ENCODE peak calls at places on chromosomes 12 and 14, in six cellular contexts. B is A549, J is K562, E is transverse colon, Z is suprapubic skin, T is SK-N-SH. I is an unnamed sample.

GRCh38 chr12:3326850-3327780 is 163.9 kb upstream of the PRMT8 start:
- DNase-seq in T (no peak), B (no peak), E (no peak), Z (no peak), J (no peak), I (no peak)

GRCh38 chr12:75744607-75745256 is 233.3 kb upstream of the KRR1 start:
- DNase-seq in T (no peak), B (no peak), Z (no peak), J (no peak), E (no peak), I (no peak)

GRCh38 chr14:33512201-33512600 is 438.7 kb downstream of the EGLN3 start:
- DNase-seq in Z (no peak), T (no peak), J (no peak), E (no peak), B (no peak), I (no peak)

GRCh38 chr12:126747530-126748149 is 1519.3 kb upstream of the TMEM132C start:
- DNase-seq in Z (no peak), J (peak), E (peak), T (peak), B (peak), I (peak)

GRCh38 chr14:56666716-56667115 is 87.1 kb downstream of the TMEM260 start:
- DNase-seq in T (no peak), E (no peak), B (no peak), Z (no peak), J (no peak), I (no peak)

GRCh38 chr12:32273712-32274111 is 125.6 kb upstream of the FGD4 start:
- DNase-seq in E (peak), B (no peak), T (no peak), Z (no peak), J (peak), I (no peak)

GRCh38 chr14:56885795-56886194 is 75.5 kb upstream of the OTX2 start:
- DNase-seq in J (no peak), T (no peak), B (no peak), E (no peak), Z (no peak), I (no peak)

GRCh38 chr12:93572712-93573551 is 457 bp downstream of the SOCS2 start:
- DNase-seq in B (no peak), J (peak), T (peak), E (peak), Z (peak), I (no peak)

GRCh38 chr12:4849024-4849594 is 60.6 kb upstream of the KCNA1 start:
- DNase-seq in B (peak), J (peak), T (peak), Z (no peak), E (no peak), I (no peak)

GRCh38 chr14:91317381-91318313 is 73.1 kb upstream of the GPR68 start:
- DNase-seq in T (no peak), E (peak), B (no peak), J (peak), Z (no peak), I (peak)

GRCh38 chr14:77139540-77140342 is 1.9 kb downstream of the ZDHHC22 start:
- DNase-seq in T (peak), J (peak), B (peak), Z (no peak), E (peak), I (no peak)

GRCh38 chr12:4297617-4298016 is 23.4 kb upstream of the TIGAR start:
- DNase-seq in J (no peak), Z (no peak), T (no peak), B (no peak), E (no peak), I (no peak)

GRCh38 chr12:5874514-5874913 is 70.5 kb downstream of the ANO2 start:
- DNase-seq in T (no peak), J (no peak), E (no peak), Z (no peak), B (no peak), I (no peak)

GRCh38 chr14:72651081-72651480 is 242.8 kb downstream of the DPF3 start:
- DNase-seq in E (no peak), J (no peak), T (peak), Z (no peak), B (no peak), I (no peak)

GRCh38 chr14:67446371-67447032 is 34.5 kb upstream of the PLEK2 start:
- DNase-seq in T (no peak), J (no peak), B (no peak), Z (no peak), E (no peak), I (no peak)

GRCh38 chr14:64696355-64696844 is 7.8 kb upstream of the PLEKHG3 start:
- DNase-seq in T (no peak), Z (peak), B (no peak), E (peak), J (no peak), I (no peak)

GRCh38 chr14:96091941-96092411 is 52.8 kb downstream of the C14orf132 start:
- DNase-seq in B (no peak), J (no peak), T (no peak), E (no peak), Z (no peak), I (no peak)

GRCh38 chr12:61521258-61521657 is 738.9 kb upstream of the USP15 start:
- DNase-seq in Z (no peak), E (no peak), B (no peak), J (no peak), T (no peak), I (no peak)

GRCh38 chr12:28568709-28569108 is 378.5 kb downstream of the CCDC91 start:
- DNase-seq in T (peak), Z (no peak), E (no peak), B (no peak), J (no peak), I (no peak)

GRCh38 chr14:22520235-22520634 is 68.8 kb downstream of the DAD1 start:
- DNase-seq in E (no peak), T (no peak), J (peak), Z (no peak), B (no peak), I (no peak)

GRCh38 chr14:78519863-78520262 is 349.7 kb downstream of the NRXN3 start:
- DNase-seq in Z (no peak), T (no peak), J (peak), E (peak), B (no peak), I (no peak)

GRCh38 chr14:75941030-75941429 is 40.8 kb downstream of the TGFB3 start:
- DNase-seq in J (no peak), Z (no peak), E (no peak), B (no peak), T (no peak), I (no peak)

GRCh38 chr12:24014853-24015590 is 65.6 kb upstream of the SOX5 start:
- DNase-seq in E (no peak), B (no peak), Z (no peak), J (no peak), T (no peak), I (no peak)

GRCh38 chr14:38256358-38256840 is 506 bp upstream of the CLEC14A start:
- DNase-seq in Z (no peak), T (no peak), E (no peak), B (no peak), J (no peak), I (no peak)

GRCh38 chr14:103742499-103743255 is 27.1 kb downstream of the ZFYVE21 start:
- DNase-seq in E (no peak), Z (peak), J (no peak), B (no peak), T (no peak), I (no peak)

GRCh38 chr12:132541996-132542395 is 52.0 kb downstream of the FBRSL1 start:
- DNase-seq in J (no peak), E (no peak), B (no peak), T (no peak), Z (no peak), I (no peak)

GRCh38 chr14:22928237-22929103 is 706 bp downstream of the PRMT5 start:
- DNase-seq in E (no peak), B (no peak), Z (no peak), T (no peak), J (no peak), I (peak)

GRCh38 chr12:48969847-48970701 is 1.5 kb downstream of the WNT10B start:
- DNase-seq in J (peak), T (peak), Z (no peak), B (no peak), E (no peak), I (no peak)

GRCh38 chr12:108644743-108645120 is 11.0 kb upstream of the SELPLG start:
- DNase-seq in E (no peak), T (no peak), J (no peak), Z (peak), B (no peak), I (no peak)

DNA sequence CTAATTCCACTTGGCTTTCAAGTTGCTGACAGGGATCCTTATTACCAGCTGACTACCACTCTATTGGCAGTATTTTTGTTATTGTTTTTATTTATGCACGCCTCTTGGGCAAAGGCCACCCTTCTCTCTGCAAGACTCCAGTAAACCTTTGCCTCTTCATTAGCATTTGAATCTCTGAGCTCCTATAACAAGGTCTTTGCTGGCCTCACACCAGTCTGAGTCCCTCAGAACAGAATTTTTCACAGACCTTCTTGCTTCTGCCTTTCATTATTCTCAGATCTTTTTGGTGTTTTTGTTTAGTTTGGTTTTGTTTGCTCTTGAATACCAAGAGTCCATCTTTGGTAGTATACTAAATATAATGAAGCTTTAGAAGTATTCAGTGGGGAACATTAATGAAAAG is 145.9 kb downstream of the PDZRN4 start:
- DNase-seq in Z (no peak), T (no peak), B (no peak), E (no peak), J (no peak), I (no peak)
- TF ChIP-seq EP300 in Z (no peak), T (no peak), B (no peak), E (no peak), J (no peak), I (no peak)

DNA sequence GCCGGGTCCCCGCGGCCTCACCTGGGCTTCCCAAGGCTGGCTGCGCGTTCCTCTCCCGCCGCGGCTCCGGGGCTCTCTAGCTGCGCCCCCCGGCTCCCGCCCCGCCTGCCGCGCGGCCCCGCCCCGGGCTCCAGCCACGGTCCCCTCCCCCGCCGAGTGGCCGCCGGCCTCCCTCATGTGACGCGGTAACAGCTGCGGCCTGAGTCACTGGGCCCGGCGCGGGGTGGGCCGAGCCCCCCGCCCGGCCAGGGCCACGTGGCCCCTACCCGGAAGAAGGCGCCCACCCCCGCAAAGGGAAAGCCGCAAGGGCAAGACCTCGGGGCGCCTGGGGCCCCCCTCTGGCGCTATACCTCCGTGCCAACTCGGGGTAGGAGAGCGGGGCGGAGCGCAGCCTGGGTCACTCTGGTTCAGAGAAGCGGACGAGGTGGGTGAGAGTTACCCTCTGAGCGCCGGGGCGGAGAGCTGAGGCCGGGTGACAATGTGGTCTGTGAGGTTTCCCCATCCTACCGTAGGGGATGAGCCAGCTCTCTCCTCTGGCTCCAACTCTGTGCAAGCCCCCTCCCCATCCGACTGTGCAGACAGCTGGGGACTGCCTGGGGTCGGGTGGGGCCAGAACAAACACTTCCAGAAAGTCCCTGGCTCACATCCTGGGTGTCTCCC is at the start of gene CD63:
- DNase-seq in Z (peak), B (peak), E (peak), J (peak), T (peak), I (peak)
- TF ChIP-seq EP300 in Z (no peak), B (no peak), E (peak), J (peak), T (no peak), I (peak)

DNA sequence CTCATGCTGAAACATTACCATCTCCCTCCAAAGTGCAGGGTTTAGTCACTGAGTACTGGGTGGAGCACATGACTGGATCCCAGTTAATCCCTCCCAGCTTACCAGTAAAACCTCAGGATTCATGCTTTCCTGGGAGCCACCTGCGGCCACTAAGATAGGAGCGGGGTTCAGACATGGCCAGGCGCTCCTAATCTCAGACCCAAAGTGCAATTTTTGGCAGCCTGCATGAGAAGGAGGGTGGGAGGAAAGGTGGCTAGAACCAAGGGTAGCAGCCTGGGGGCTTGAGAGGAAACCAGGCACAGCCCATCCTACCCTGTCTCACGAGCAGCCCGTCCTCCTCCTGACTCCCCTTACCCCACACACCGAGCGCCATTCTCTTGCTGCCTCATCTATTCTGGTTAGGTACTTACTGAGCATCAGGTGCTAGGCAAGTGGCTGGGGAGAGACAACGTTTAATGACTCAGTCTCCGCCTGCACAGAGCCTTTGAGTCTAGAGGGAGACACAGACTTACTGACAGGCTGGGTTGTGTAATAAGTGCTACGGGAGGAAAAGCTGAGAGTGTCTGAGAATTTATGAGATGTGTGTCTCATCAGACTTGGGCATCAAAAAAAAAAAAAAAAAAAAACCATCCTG is 9.9 kb downstream of the GPRC5A start:
- DNase-seq in B (peak), Z (no peak), T (no peak), J (no peak), E (peak), I (peak)
- TF ChIP-seq EP300 in B (no peak), Z (no peak), T (no peak), J (no peak), E (no peak), I (no peak)

GRCh38 chr12:19299765-19300164 is 139.5 kb upstream of the AEBP2 start:
- DNase-seq in Z (no peak), T (no peak), E (no peak), B (no peak), J (no peak), I (no peak)
- TF ChIP-seq EP300 in Z (no peak), T (no peak), E (no peak), B (no peak), J (no peak), I (no peak)

GRCh38 chr12:110466791-110467190 is 1.3 kb downstream of the GPN3 start:
- DNase-seq in B (no peak), T (no peak), Z (no peak), E (no peak), J (no peak), I (no peak)

GRCh38 chr12:110467847-110468211 is 228 bp downstream of the GPN3 start:
- DNase-seq in Z (no peak), B (no peak), J (no peak), T (no peak), E (no peak), I (no peak)

GRCh38 chr12:110465024-110465423 is 3.0 kb downstream of the GPN3 start:
- DNase-seq in Z (no peak), J (no peak), B (no peak), E (no peak), T (no peak), I (no peak)

DNA sequence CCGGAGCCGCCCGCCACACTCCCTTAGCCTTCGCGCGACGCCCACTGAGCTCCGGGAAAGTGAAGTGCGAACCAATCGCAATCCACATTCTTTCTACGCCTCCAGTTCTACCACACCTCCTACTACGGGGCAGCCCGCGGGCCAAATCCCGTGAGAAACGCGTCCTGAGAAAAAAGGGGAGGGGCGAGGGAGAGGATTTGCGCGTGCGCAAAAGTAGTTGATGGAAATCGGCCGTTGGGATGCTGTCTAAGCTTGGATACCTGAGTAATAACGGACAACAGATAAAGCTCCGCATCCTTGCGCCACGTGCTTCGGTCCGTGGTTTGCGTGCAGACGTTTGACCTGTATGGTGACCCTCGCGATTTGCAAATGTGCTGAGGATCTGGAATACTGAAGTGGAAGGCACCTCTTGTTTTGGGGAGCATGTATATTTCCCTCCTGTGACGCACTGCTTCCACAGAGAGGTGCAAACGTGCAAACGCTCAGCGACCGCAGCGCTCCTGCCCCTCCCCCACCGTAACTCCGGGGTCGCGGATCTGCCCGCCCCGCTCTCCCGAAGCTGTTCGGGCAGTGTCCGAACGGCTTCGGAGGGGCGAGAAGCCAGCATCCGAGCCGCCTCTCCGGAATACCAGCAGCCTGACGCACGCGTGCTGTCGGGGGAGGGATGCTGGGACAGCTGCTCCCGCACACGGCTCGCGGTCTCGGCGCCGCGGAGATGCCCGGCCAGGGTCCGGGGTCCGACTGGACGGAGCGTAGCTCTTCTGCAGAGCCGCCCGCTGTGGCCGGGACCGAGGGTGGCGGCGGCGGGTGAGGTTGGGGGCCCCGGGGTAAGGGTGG is at the start of the genes FAM216A and GPN3:
- DNase-seq in B (peak), J (peak), Z (peak), E (peak), T (peak), I (peak)
- TF ChIP-seq EP300 in B (no peak), J (peak), Z (peak), E (no peak), T (no peak), I (peak)

GRCh38 chr14:20615996-20616395 is 24.8 kb upstream of the RNASE12 start:
- DNase-seq in T (no peak), Z (no peak), B (no peak), E (no peak), J (no peak), I (no peak)

GRCh38 chr14:20613094-20614037 is 22.2 kb upstream of the RNASE12 start:
- DNase-seq in E (peak), Z (peak), T (peak), B (peak), J (peak), I (peak)

GRCh38 chr14:20611277-20611676 is 20.1 kb upstream of the RNASE12 start:
- DNase-seq in Z (no peak), E (no peak), T (no peak), B (no peak), J (no peak), I (no peak)

GRCh38 chr14:20612403-20612802 is 21.2 kb upstream of the RNASE12 start:
- DNase-seq in Z (no peak), E (no peak), T (no peak), J (no peak), B (no peak), I (no peak)

DNA sequence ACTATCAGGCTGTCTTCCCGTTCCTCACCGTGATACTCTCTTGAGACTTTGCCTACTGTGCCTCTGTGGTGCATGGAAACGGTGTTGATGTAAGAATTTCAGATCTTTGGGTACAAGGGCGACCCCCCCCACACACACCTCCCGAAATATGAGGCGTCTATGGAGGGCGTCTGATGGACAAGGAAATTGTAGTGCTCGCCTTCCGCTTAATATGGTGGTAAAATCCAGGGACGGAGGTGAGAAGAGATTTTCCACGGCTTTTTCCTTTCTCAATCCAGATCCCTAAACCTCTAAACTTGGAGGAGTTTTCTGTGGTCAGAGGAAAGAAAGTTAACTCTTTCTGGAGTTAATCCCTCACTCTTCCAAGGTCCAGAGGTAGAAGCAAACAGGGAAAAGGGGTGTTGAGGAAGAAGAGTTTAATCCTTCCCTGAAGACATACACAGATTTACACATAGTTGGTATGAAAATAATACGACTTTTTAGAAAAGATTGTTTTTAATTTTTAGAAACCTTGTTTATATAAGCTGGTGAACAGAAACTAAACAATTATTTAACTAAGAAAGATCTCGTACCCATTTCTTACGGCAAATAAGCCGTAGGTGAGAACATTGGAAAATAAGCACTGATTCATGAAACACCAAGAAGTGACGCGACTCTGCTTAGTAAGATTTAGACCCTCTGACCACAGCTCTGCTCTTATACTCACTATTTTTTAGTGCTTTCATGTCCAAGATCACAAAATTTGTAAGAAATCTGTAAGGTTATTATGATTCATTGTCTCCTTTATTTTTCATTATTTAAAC is 23.1 kb upstream of the RNASE12 start:
- DNase-seq in J (no peak), B (peak), E (no peak), Z (no peak), T (no peak), I (peak)
- TF ChIP-seq EP300 in J (no peak), B (no peak), E (no peak), Z (no peak), T (no peak), I (no peak)

GRCh38 chr14:55245657-55246268 is 25.5 kb upstream of the FBXO34 start:
- DNase-seq in Z (no peak), J (no peak), B (no peak), T (no peak), E (peak), I (no peak)

GRCh38 chr14:55243813-55244212 is 27.4 kb upstream of the FBXO34 start:
- DNase-seq in J (no peak), Z (no peak), B (no peak), E (peak), T (no peak), I (no peak)

GRCh38 chr14:55237999-55238680 is 33.1 kb upstream of the FBXO34 start:
- DNase-seq in J (no peak), E (no peak), Z (no peak), B (no peak), T (no peak), I (no peak)

GRCh38 chr14:55240526-55241178 is 30.6 kb upstream of the FBXO34 start:
- DNase-seq in T (peak), E (no peak), J (no peak), B (no peak), Z (no peak), I (no peak)

GRCh38 chr14:55241673-55242072 is 29.5 kb upstream of the FBXO34 start:
- DNase-seq in Z (no peak), B (no peak), J (no peak), T (no peak), E (no peak), I (no peak)
- TF ChIP-seq EP300 in Z (no peak), B (no peak), J (no peak), T (no peak), E (peak), I (no peak)

I was measured in tibial nerve.